ENCODE peak calls at places on chromosomes 13 and 19, in eight cellular contexts. Y, G, S, R, Q, P, L and U are unnamed samples.

GRCh38 chr13:45137501-45137880 is 17.2 kb downstream of the GTF2F2 start:
- DNase-seq in Y (no peak), G (no peak), S (no peak), R (no peak), Q (no peak), P (no peak), L (no peak), U (no peak)

GRCh38 chr13:113916330-113916815 is 52.5 kb upstream of the GAS6 start:
- DNase-seq in Y (no peak), G (no peak), S (no peak), R (no peak), Q (no peak), P (peak), L (no peak), U (no peak)

GRCh38 chr19:15381429-15381828 is 1.8 kb upstream of the AKAP8 start:
- DNase-seq in Y (no peak), G (no peak), S (no peak), R (no peak), Q (no peak), P (no peak), L (no peak), U (no peak)

GRCh38 chr19:36120092-36120983 is 5.1 kb downstream of the TBCB start:
- DNase-seq in Y (no peak), G (peak), S (no peak), R (no peak), Q (peak), P (no peak), L (no peak), U (no peak)

GRCh38 chr19:11598103-11598483 is 810 bp downstream of the ZNF627 start:
- DNase-seq in Y (no peak), G (no peak), S (no peak), R (no peak), Q (no peak), P (no peak), L (no peak), U (no peak)

GRCh38 chr13:80382576-80382975 is 41.6 kb upstream of the SPRY2 start:
- DNase-seq in Y (no peak), G (no peak), S (no peak), R (no peak), Q (peak), P (no peak), L (no peak), U (no peak)

GRCh38 chr13:104831823-104832222 is 1703.6 kb downstream of the EFNB2 start:
- DNase-seq in Y (no peak), G (peak), S (no peak), R (no peak), Q (no peak), P (no peak), L (no peak), U (no peak)

GRCh38 chr19:3053780-3054179 is 8.5 kb downstream of the TLE5 start:
- DNase-seq in Y (no peak), G (no peak), S (no peak), R (no peak), Q (no peak), P (no peak), L (no peak), U (no peak)

GRCh38 chr13:70173236-70173959 is 65.1 kb upstream of the KLHL1 start:
- DNase-seq in Y (no peak), G (peak), S (no peak), R (no peak), Q (no peak), P (no peak), L (no peak), U (no peak)